ENCODE peak calls at places on chromosomes 11 and 22, in eight cellular contexts. N, D, K, P, U, T, Q and I are unnamed samples. For H3K4me1, the result is how much of the 10 kb centered on the place peaks cover.

GRCh38 chr11:119188887-119189286 is 3.6 kb downstream of the NHERF4 start:
- DNase-seq in K (no peak), T (no peak), Q (no peak), D (no peak), N (no peak), U (no peak), P (no peak), I (no peak)

GRCh38 chr22:36325163-36326031 is 62.4 kb downstream of the MYH9 start:
- DNase-seq in Q (peak), U (no peak), K (peak), D (peak), P (no peak), T (peak), N (no peak), I (peak)

GRCh38 chr11:123587044-123587443 is 67.4 kb downstream of the SCN3B start:
- DNase-seq in P (no peak), K (no peak), T (no peak), U (peak), N (no peak), Q (no peak), D (no peak), I (no peak)

GRCh38 chr11:45651156-45651555 is 14.3 kb downstream of the CHST1 start:
- DNase-seq in P (no peak), U (no peak), T (no peak), K (no peak), N (no peak), Q (no peak), D (no peak), I (no peak)

GRCh38 chr11:104663190-104664140 is 234.8 kb downstream of the CASP12 start:
- DNase-seq in P (no peak), Q (no peak), U (no peak), K (no peak), D (no peak), T (peak), N (no peak), I (no peak)

GRCh38 chr11:132402056-132402684 is 1031.8 kb downstream of the NTM start:
- DNase-seq in K (peak), T (peak), P (no peak), D (no peak), N (peak), U (no peak), Q (no peak), I (no peak)

GRCh38 chr22:17829691-17830040 is 55.4 kb upstream of the BID start:
- DNase-seq in P (no peak), U (no peak), K (no peak), T (no peak), N (no peak), D (no peak), Q (no peak), I (no peak)

GRCh38 chr11:96307748-96308133 is 35.3 kb downstream of the MAML2 start:
- DNase-seq in P (no peak), K (peak), Q (no peak), D (no peak), U (peak), N (no peak), T (peak), I (no peak)

GRCh38 chr11:120183701-120184141 is 27.1 kb upstream of the OAF start:
- DNase-seq in Q (no peak), D (no peak), P (no peak), U (no peak), N (no peak), T (no peak), K (no peak), I (no peak)

GRCh38 chr11:108596701-108597100 is 3.1 kb upstream of the EXPH5 start:
- DNase-seq in T (no peak), P (no peak), U (no peak), N (no peak), D (no peak), K (no peak), Q (no peak), I (no peak)

GRCh38 chr11:31248768-31249167 is 120.8 kb downstream of the DCDC1 start:
- DNase-seq in N (no peak), P (no peak), D (no peak), U (no peak), Q (no peak), T (no peak), K (no peak), I (no peak)

DNA sequence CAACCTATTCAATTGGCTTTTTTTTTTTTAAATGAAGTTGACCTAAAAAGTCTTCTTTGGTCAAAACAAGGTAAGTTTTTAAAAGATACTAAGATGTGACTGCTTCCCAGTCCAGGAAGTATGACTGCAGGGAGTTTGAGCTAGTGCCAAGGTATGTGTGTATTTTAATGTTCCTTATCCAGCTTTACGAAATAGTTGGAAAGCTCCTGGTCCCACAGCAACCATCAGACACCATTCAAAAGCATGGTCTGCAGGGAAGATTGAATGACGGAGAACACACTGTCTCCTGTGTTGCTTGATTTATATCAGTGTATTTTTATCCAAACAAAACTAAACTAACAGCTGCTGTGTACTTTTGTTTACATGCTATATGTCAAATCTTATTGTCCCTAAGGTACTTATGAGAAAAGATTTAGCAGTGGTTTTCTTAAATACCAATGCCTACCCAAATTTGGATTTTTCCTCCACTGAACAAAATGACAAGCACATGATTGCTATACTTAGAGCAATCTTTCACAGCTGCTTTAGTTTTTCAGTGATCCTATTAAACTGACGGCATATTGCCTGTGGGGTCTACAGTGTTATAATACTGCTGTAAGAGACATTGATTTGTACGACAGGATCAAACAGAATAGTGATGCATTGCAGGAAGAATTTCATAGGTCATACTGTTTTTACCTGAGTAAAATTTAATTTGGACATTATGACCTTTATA is 122.9 kb downstream of the DCDC1 start:
- DNase-seq in Q (no peak), N (no peak), P (no peak), U (no peak), K (peak), D (no peak), T (peak), I (no peak)
- H3K4me1 ChIP-seq in Q (under half), N (under half), P (under half), U (under half), K (under half), D (under half), T (under half), I (under half)

DNA sequence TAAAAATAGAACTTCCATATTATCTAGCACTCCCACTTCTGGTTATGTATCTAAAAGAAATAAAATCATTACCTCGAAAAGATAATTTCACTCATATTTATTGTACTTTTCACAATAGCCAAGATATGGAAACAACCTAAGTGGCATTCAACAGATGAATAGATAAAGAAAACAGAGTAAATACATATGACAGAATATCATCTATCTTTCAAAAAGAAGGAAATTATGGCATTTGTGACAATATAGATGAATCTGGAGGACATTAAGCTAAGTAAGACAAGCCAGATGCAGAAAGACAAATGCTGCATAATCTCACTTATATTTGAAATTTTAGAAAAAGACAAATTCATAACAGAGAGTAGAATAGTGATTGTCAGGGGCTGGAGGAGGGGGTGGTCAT is 590.0 kb upstream of the ANO3 start:
- DNase-seq in Q (no peak), D (no peak), K (no peak), P (no peak), N (no peak), U (no peak), T (no peak), I (no peak)
- H3K27ac ChIP-seq in Q (no peak), D (no peak), K (no peak), P (no peak), N (no peak), U (no peak), T (no peak), I (no peak)

GRCh38 chr22:31340765-31341247 is 5.3 kb downstream of the PATZ1 start:
- DNase-seq in Q (no peak), D (no peak), K (no peak), N (no peak), P (no peak), T (no peak), U (no peak), I (no peak)
- H3K4me1 ChIP-seq in Q (under half), D (under half), K (under half), N (half or more), P (under half), T (under half), U (under half), I (under half)

GRCh38 chr11:91366816-91367215 is 857.8 kb upstream of the FAT3 start:
- DNase-seq in Q (no peak), U (no peak), N (no peak), P (no peak), T (no peak), K (no peak), D (no peak), I (no peak)

GRCh38 chr11:91366186-91366585 is 858.4 kb upstream of the FAT3 start:
- DNase-seq in K (no peak), Q (no peak), D (no peak), P (no peak), T (no peak), N (no peak), U (no peak), I (no peak)
- H3K27ac ChIP-seq in K (no peak), Q (no peak), D (no peak), P (no peak), T (no peak), N (no peak), U (no peak), I (no peak)

GRCh38 chr11:72939031-72939430 is 124.8 kb downstream of the ATG16L2 start:
- DNase-seq in Q (no peak), D (no peak), T (no peak), N (no peak), P (no peak), K (no peak), U (no peak), I (no peak)
- H3K4me1 ChIP-seq in Q (half or more), D (under half), T (under half), N (half or more), P (under half), K (under half), U (under half), I (under half)